ENCODE peak calls at places on chromosomes 13 and 19, in nine cellular contexts. Y, T, V, M, I, K, O, P and Z are unnamed samples.
A peak's percentile ranks its signal among the peaks of the same experiment; 100 is the strongest.

GRCh38 chr13:20175406-20175794 is 14.5 kb upstream of the GJA3 start:
- DNase-seq in M (no peak), K (no peak), T (no peak), Y (no peak), P (no peak), O (no peak), V (no peak), I (no peak), Z (no peak)

GRCh38 chr19:13089139-13089856 is 13.4 kb downstream of the LYL1 start:
- DNase-seq in V (no peak), T (no peak), O (no peak), P (no peak), K (no peak), I (peak; percentile 41), Y (no peak), M (peak; percentile 44), Z (no peak)

GRCh38 chr19:15252398-15253018 is 20.3 kb upstream of the EPHX3 start:
- DNase-seq in V (no peak), K (no peak), Y (no peak), T (peak; percentile 67), M (no peak), O (no peak), I (no peak), P (peak; percentile 69), Z (no peak)

GRCh38 chr19:5628919-5629481 is 6.1 kb downstream of the SAFB start:
- DNase-seq in O (no peak), P (no peak), I (no peak), T (no peak), V (no peak), Y (no peak), M (no peak), K (no peak), Z (no peak)

GRCh38 chr19:36183455-36183741 is 31.1 kb downstream of the ZNF565 start:
- DNase-seq in I (no peak), O (no peak), P (no peak), Y (no peak), M (no peak), T (no peak), K (no peak), V (no peak), Z (no peak)

GRCh38 chr19:42155796-42156195 is 23.6 kb upstream of the POU2F2 start:
- DNase-seq in Y (no peak), I (no peak), O (no peak), M (no peak), T (no peak), V (no peak), K (no peak), P (no peak), Z (no peak)

GRCh38 chr19:2524840-2525723 is 49.2 kb downstream of the GADD45B start:
- DNase-seq in K (peak; percentile 74), Y (no peak), V (no peak), M (peak; percentile 86), O (no peak), I (no peak), P (peak; percentile 74), T (peak; percentile 80), Z (no peak)

GRCh38 chr13:42973581-42973980 is 18.5 kb downstream of the EPSTI1 start:
- DNase-seq in Y (no peak), M (no peak), T (peak; percentile 17), I (no peak), P (no peak), V (no peak), K (no peak), O (no peak), Z (no peak)

GRCh38 chr19:17020823-17021222 is 5.8 kb downstream of the CPAMD8 start:
- DNase-seq in K (no peak), Y (no peak), O (no peak), I (no peak), P (peak; percentile 7), M (no peak), T (no peak), V (peak; percentile 7), Z (no peak)